ENCODE peak calls at places on chromosome 20, in seven cellular contexts. P, W, T, O, F, B and X are unnamed samples.

GRCh38 chr20:14331671-14332070 is 5.7 kb downstream of the FLRT3 start:
- DNase-seq in P (no peak), W (no peak), T (no peak), O (no peak), F (no peak), B (no peak), X (no peak)

GRCh38 chr20:8749101-8749500 is 319.8 kb upstream of the PLCB4 start:
- DNase-seq in P (no peak), W (no peak), T (peak), O (no peak), F (no peak), B (no peak), X (no peak)

GRCh38 chr20:2745936-2746635 is 53.5 kb downstream of the EBF4 start:
- DNase-seq in P (no peak), W (peak), T (no peak), O (no peak), F (no peak), B (no peak), X (no peak)

GRCh38 chr20:1108437-1108920 is 9.9 kb upstream of the PSMF1 start:
- DNase-seq in P (peak), W (peak), T (peak), O (peak), F (peak), B (peak), X (peak)

GRCh38 chr20:9610665-9611064 is 96.3 kb downstream of the LAMP5 start:
- DNase-seq in P (no peak), W (no peak), T (no peak), O (no peak), F (no peak), B (no peak), X (no peak)

GRCh38 chr20:48247961-48248360 is 462.7 kb upstream of the SULF2 start:
- DNase-seq in P (no peak), W (no peak), T (no peak), O (no peak), F (no peak), B (no peak), X (no peak)

GRCh38 chr20:4151991-4152695 is 136.8 kb upstream of the RNF24 start:
- DNase-seq in P (no peak), W (peak), T (no peak), O (peak), F (peak), B (no peak), X (peak)

GRCh38 chr20:16265334-16265733 is 307.9 kb downstream of the KIF16B start:
- DNase-seq in P (no peak), W (peak), T (no peak), O (no peak), F (no peak), B (no peak), X (no peak)

GRCh38 chr20:62815066-62815991 is 1.5 kb upstream of the COL9A3 start:
- DNase-seq in P (peak), W (no peak), T (no peak), O (no peak), F (peak), B (no peak), X (no peak)

GRCh38 chr20:6026051-6026450 is 27.8 kb downstream of the LRRN4 start:
- DNase-seq in P (no peak), W (no peak), T (no peak), O (no peak), F (no peak), B (no peak), X (no peak)

GRCh38 chr20:52410182-52410647 is 218.6 kb upstream of the ZFP64 start:
- DNase-seq in P (peak), W (no peak), T (no peak), O (no peak), F (no peak), B (no peak), X (peak)

GRCh38 chr20:10893331-10893730 is 219.5 kb upstream of the JAG1 start:
- DNase-seq in P (no peak), W (no peak), T (no peak), O (no peak), F (no peak), B (no peak), X (no peak)

GRCh38 chr20:2879148-2879547 is 5.9 kb downstream of the PTPRA start:
- DNase-seq in P (peak), W (no peak), T (no peak), O (no peak), F (peak), B (no peak), X (no peak)

GRCh38 chr20:50456452-50457324 is 53.5 kb upstream of the PTPN1 start:
- DNase-seq in P (no peak), W (no peak), T (no peak), O (no peak), F (no peak), B (no peak), X (no peak)